ENCODE peak calls at places on chromosomes 13 and 19, in four cellular contexts. One of them, this sample, is unnamed.

GRCh38 chr19:41641879-41642485 is 15.1 kb upstream of the CEACAM4 start:
- DNase-seq in heart right ventricle: no peak
- DNase-seq in breast epithelium: no peak
- DNase-seq in AG10803: peak; percentile 49
- DNase-seq in this sample: no peak

GRCh38 chr13:111904701-111905608 is 162.0 kb upstream of the SOX1 start:
- DNase-seq in breast epithelium: no peak
- DNase-seq in AG10803: no peak
- DNase-seq in heart right ventricle: no peak
- DNase-seq in this sample: peak; percentile 57

GRCh38 chr19:1577090-1577928 is 9.2 kb upstream of the MEX3D start:
- DNase-seq in heart right ventricle: peak; percentile 68
- DNase-seq in breast epithelium: no peak
- DNase-seq in AG10803: no peak
- DNase-seq in this sample: peak; percentile 68

GRCh38 chr19:2040647-2041435 is 10.2 kb downstream of the MKNK2 start:
- DNase-seq in heart right ventricle: no peak
- DNase-seq in breast epithelium: no peak
- DNase-seq in AG10803: no peak
- DNase-seq in this sample: no peak

GRCh38 chr13:75181906-75182305 is 300.1 kb downstream of the TBC1D4 start:
- DNase-seq in heart right ventricle: no peak
- DNase-seq in AG10803: peak; percentile 23
- DNase-seq in breast epithelium: no peak
- DNase-seq in this sample: no peak

GRCh38 chr19:1554968-1555801 is 12.9 kb downstream of the MEX3D start:
- DNase-seq in heart right ventricle: no peak
- DNase-seq in breast epithelium: no peak
- DNase-seq in AG10803: no peak
- DNase-seq in this sample: no peak

GRCh38 chr13:31067416-31068118 is 94.1 kb downstream of the HSPH1 start:
- DNase-seq in breast epithelium: no peak
- DNase-seq in AG10803: peak; percentile 55
- DNase-seq in heart right ventricle: no peak
- DNase-seq in this sample: no peak

GRCh38 chr19:55041627-55042343 is 3.7 kb upstream of the GP6 start:
- DNase-seq in heart right ventricle: no peak
- DNase-seq in breast epithelium: no peak
- DNase-seq in AG10803: no peak
- DNase-seq in this sample: no peak

GRCh38 chr13:111315347-111315995 is 5.0 kb upstream of the TEX29 start:
- DNase-seq in breast epithelium: no peak
- DNase-seq in heart right ventricle: no peak
- DNase-seq in AG10803: no peak
- DNase-seq in this sample: no peak

GRCh38 chr19:53977991-53978731 is 13.3 kb upstream of the CACNG6 start:
- DNase-seq in AG10803: peak; percentile 86
- DNase-seq in breast epithelium: no peak
- DNase-seq in heart right ventricle: peak; percentile 72
- DNase-seq in this sample: no peak

GRCh38 chr13:82634946-82635345 is 1247.3 kb downstream of the SLITRK1 start:
- DNase-seq in breast epithelium: no peak
- DNase-seq in AG10803: no peak
- DNase-seq in heart right ventricle: no peak
- DNase-seq in this sample: no peak

GRCh38 chr13:57340878-57341277 is 173.9 kb downstream of the PRR20E start:
- DNase-seq in heart right ventricle: no peak
- DNase-seq in breast epithelium: no peak
- DNase-seq in AG10803: no peak
- DNase-seq in this sample: no peak

GRCh38 chr19:3508771-3509535 is 2.8 kb downstream of the FZR1 start:
- DNase-seq in breast epithelium: no peak
- DNase-seq in heart right ventricle: no peak
- DNase-seq in AG10803: no peak
- DNase-seq in this sample: no peak

GRCh38 chr13:22114630-22115311 is 443.9 kb downstream of the FGF9 start:
- DNase-seq in heart right ventricle: no peak
- DNase-seq in AG10803: peak; percentile 17
- DNase-seq in breast epithelium: no peak
- DNase-seq in this sample: no peak

GRCh38 chr13:64397699-64398098 is 2832.4 kb downstream of the PCDH9 start:
- DNase-seq in breast epithelium: no peak
- DNase-seq in heart right ventricle: no peak
- DNase-seq in AG10803: peak; percentile 4
- DNase-seq in this sample: no peak

GRCh38 chr19:46785054-46785979 is 3.1 kb downstream of the SLC1A5 start:
- DNase-seq in heart right ventricle: no peak
- DNase-seq in AG10803: peak; percentile 59
- DNase-seq in breast epithelium: no peak
- DNase-seq in this sample: no peak
- H3K4me3 ChIP-seq in heart right ventricle: peak overlapping the region; percentile 53
- H3K4me3 ChIP-seq in AG10803: peak overlapping the region; percentile 78
- H3K4me3 ChIP-seq in breast epithelium: peak overlapping the region; percentile 94
- H3K4me3 ChIP-seq in this sample: peak overlapping the region; percentile 91

GRCh38 chr19:46620716-46621115 is 4.2 kb downstream of the PTGIR start:
- DNase-seq in heart right ventricle: no peak
- DNase-seq in AG10803: peak; percentile 66
- DNase-seq in breast epithelium: no peak
- DNase-seq in this sample: peak; percentile 90
- H3K4me3 ChIP-seq in heart right ventricle: no peak overlapping the region
- H3K4me3 ChIP-seq in AG10803: no peak overlapping the region
- H3K4me3 ChIP-seq in breast epithelium: peak overlapping the region; percentile 41
- H3K4me3 ChIP-seq in this sample: peak overlapping the region; percentile 69

GRCh38 chr13:44750618-44751017 is 174.5 kb upstream of the TSC22D1 start:
- DNase-seq in heart right ventricle: no peak
- DNase-seq in breast epithelium: no peak
- DNase-seq in AG10803: no peak
- DNase-seq in this sample: no peak
- H3K4me3 ChIP-seq in heart right ventricle: no peak overlapping the region
- H3K4me3 ChIP-seq in breast epithelium: no peak overlapping the region
- H3K4me3 ChIP-seq in AG10803: no peak overlapping the region
- H3K4me3 ChIP-seq in this sample: no peak overlapping the region

DNA sequence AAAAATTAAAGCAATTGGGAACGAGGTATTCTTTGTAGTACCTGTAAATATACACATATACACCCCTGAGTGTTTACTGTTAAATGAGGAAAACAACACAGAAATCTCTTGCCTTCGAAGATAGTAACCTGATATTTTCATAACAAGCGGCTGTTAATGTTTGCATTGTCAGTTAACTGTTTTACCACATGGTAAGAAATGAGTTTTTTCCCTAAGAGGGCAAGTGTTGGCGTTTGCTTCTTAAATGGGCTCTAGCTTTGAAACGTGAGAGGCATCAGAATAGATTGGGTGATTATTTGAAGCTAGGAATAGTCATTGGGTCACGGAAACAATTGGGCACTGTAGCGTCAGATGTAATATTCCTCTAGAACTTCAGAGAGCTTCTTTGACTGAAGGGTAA is 22.0 kb upstream of the UPF3A start:
- DNase-seq in heart right ventricle: no peak
- DNase-seq in breast epithelium: no peak
- DNase-seq in AG10803: no peak
- DNase-seq in this sample: no peak
- H3K4me3 ChIP-seq in heart right ventricle: no peak overlapping the region
- H3K4me3 ChIP-seq in breast epithelium: no peak overlapping the region
- H3K4me3 ChIP-seq in AG10803: no peak overlapping the region
- H3K4me3 ChIP-seq in this sample: no peak overlapping the region

DNA sequence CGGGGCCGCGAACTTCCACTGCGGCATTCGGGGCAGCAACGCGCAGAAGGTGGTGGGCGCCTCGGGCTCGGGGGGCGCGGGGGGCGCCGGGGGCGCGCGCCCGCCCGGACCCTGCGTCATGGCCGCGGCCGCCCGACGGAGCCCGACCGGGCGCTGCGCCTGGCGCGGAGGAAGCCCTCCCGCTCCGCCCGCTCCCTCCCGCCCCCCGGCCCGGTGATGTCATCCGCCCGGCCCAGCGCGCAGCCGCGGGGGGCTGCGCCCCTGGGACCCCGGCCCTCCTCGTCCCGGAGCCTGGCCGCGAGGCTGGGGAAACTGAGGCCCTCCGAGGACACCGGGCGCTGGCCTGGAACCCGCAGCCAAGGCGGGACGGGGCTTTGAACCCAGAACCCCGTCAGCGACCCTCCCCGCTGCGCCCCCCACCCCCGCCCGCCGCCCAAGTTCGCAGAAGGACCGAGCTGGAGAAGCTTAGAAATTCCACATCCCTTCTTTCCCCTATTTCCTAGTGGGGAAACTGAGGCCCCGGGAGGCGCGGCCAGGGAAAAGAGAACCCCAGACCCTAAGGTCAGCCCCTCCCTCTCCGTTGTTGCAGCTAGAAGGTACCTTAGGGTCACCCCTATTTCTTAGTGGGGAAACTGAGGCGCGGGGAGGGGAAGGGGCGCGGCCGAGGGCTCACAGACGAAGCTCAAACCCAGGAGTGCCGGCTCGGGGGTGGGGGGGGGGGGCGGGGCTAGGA is at the start of gene SHC2:
- DNase-seq in breast epithelium: no peak
- DNase-seq in heart right ventricle: peak; percentile 54
- DNase-seq in AG10803: no peak
- DNase-seq in this sample: no peak
- H3K4me3 ChIP-seq in breast epithelium: peak within 1 kb of the TSS; percentile 93
- H3K4me3 ChIP-seq in heart right ventricle: peak within 1 kb of the TSS; percentile 81
- H3K4me3 ChIP-seq in AG10803: no peak within 1 kb of the TSS
- H3K4me3 ChIP-seq in this sample: peak within 1 kb of the TSS; percentile 81

GRCh38 chr19:6735181-6735891 is 2.0 kb downstream of the GPR108 start:
- DNase-seq in heart right ventricle: no peak
- DNase-seq in breast epithelium: no peak
- DNase-seq in AG10803: no peak
- DNase-seq in this sample: no peak
- H3K4me3 ChIP-seq in heart right ventricle: no peak overlapping the region
- H3K4me3 ChIP-seq in breast epithelium: peak overlapping the region; percentile 91
- H3K4me3 ChIP-seq in AG10803: no peak overlapping the region
- H3K4me3 ChIP-seq in this sample: no peak overlapping the region

DNA sequence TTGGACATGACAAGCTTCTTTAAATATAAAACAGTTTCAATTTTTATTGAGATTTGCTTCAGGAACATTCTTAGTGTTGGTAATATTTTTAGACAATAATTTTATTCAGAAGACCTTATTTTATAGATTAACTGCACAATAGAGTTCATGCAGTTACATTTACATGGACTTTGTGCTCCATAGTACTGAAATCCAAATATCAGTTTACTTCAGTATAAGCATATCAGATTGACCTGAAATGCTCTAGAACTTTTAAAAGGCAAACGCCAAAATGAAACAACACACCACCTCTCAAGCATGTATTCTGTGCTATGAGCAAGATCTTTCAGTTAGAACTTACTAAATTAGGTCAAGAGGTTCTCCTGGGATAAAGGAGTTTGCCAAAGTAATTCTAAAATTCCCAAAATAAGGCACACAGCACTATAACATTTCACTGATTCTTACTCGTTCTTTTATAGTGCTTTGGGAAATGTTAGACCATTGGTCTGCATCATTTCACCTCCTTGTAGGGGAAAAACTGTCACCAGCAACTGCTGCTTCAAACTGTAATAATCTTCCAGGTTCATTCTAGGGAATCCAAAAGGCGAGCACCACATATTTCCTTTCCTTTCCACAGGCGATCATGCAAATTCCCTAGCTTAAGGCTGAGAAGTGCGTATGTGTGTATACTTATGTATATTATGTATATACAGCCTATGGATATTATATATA is 275.4 kb downstream of the ENOX1 start:
- DNase-seq in breast epithelium: no peak
- DNase-seq in heart right ventricle: no peak
- DNase-seq in AG10803: no peak
- DNase-seq in this sample: no peak
- H3K4me3 ChIP-seq in breast epithelium: no peak overlapping the region
- H3K4me3 ChIP-seq in heart right ventricle: no peak overlapping the region
- H3K4me3 ChIP-seq in AG10803: no peak overlapping the region
- H3K4me3 ChIP-seq in this sample: no peak overlapping the region

This sample was measured in coronary artery.